ENCODE peak calls at places on chromosomes 7 and 10, in nine cellular contexts. One of them, this sample, is unnamed.

GRCh38 chr10:103882285-103883007 is 27.1 kb upstream of the SH3PXD2A start:
- DNase-seq in AG04449: no peak
- DNase-seq in CD4-positive, alpha-beta memory T cell: no peak
- DNase-seq in effector memory CD4-positive, alpha-beta T cell: no peak
- DNase-seq in AML-193: no peak
- DNase-seq in fibroblast of the conjunctiva: no peak
- DNase-seq in kidney tubule cell: no peak
- DNase-seq in HCEC 1CT: no peak
- DNase-seq in neural progenitor cell: no peak
- DNase-seq in this sample: no peak

GRCh38 chr10:76285012-76285411 is 853.6 kb downstream of the LRMDA start:
- DNase-seq in AG04449: peak; percentile 72
- DNase-seq in CD4-positive, alpha-beta memory T cell: no peak
- DNase-seq in effector memory CD4-positive, alpha-beta T cell: no peak
- DNase-seq in AML-193: no peak
- DNase-seq in fibroblast of the conjunctiva: peak; percentile 20
- DNase-seq in kidney tubule cell: peak; percentile 96
- DNase-seq in HCEC 1CT: peak; percentile 84
- DNase-seq in neural progenitor cell: no peak
- DNase-seq in this sample: no peak

GRCh38 chr7:105429746-105430612 is 41.3 kb upstream of the SRPK2 start:
- DNase-seq in AG04449: no peak
- DNase-seq in CD4-positive, alpha-beta memory T cell: peak; percentile 56
- DNase-seq in effector memory CD4-positive, alpha-beta T cell: peak; percentile 3
- DNase-seq in AML-193: peak; percentile 34
- DNase-seq in fibroblast of the conjunctiva: peak; percentile 24
- DNase-seq in kidney tubule cell: peak; percentile 93
- DNase-seq in HCEC 1CT: peak; percentile 46
- DNase-seq in neural progenitor cell: peak; percentile 36
- DNase-seq in this sample: peak; percentile 16

GRCh38 chr7:142603870-142604448 is 145.3 kb upstream of the PRSS1 start:
- DNase-seq in AG04449: no peak
- DNase-seq in CD4-positive, alpha-beta memory T cell: peak; percentile 53
- DNase-seq in effector memory CD4-positive, alpha-beta T cell: no peak
- DNase-seq in AML-193: peak; percentile 65
- DNase-seq in fibroblast of the conjunctiva: peak; percentile 64
- DNase-seq in kidney tubule cell: peak; percentile 55
- DNase-seq in HCEC 1CT: peak; percentile 49
- DNase-seq in neural progenitor cell: peak; percentile 70
- DNase-seq in this sample: peak; percentile 87

GRCh38 chr10:124296813-124297788 is 121.6 kb downstream of the OAT start:
- DNase-seq in AG04449: no peak
- DNase-seq in CD4-positive, alpha-beta memory T cell: no peak
- DNase-seq in effector memory CD4-positive, alpha-beta T cell: no peak
- DNase-seq in AML-193: no peak
- DNase-seq in fibroblast of the conjunctiva: no peak
- DNase-seq in kidney tubule cell: no peak
- DNase-seq in HCEC 1CT: no peak
- DNase-seq in neural progenitor cell: no peak
- DNase-seq in this sample: no peak

GRCh38 chr10:18829259-18829658 is 170.0 kb downstream of the ARL5B start:
- DNase-seq in AG04449: no peak
- DNase-seq in CD4-positive, alpha-beta memory T cell: no peak
- DNase-seq in effector memory CD4-positive, alpha-beta T cell: no peak
- DNase-seq in AML-193: no peak
- DNase-seq in fibroblast of the conjunctiva: no peak
- DNase-seq in kidney tubule cell: no peak
- DNase-seq in HCEC 1CT: no peak
- DNase-seq in neural progenitor cell: no peak
- DNase-seq in this sample: peak; percentile 78

GRCh38 chr7:108335264-108335918 is 120.8 kb downstream of the NRCAM start:
- DNase-seq in AG04449: no peak
- DNase-seq in CD4-positive, alpha-beta memory T cell: no peak
- DNase-seq in effector memory CD4-positive, alpha-beta T cell: no peak
- DNase-seq in AML-193: no peak
- DNase-seq in fibroblast of the conjunctiva: no peak
- DNase-seq in kidney tubule cell: peak; percentile 28
- DNase-seq in HCEC 1CT: no peak
- DNase-seq in neural progenitor cell: no peak
- DNase-seq in this sample: peak; percentile 41

GRCh38 chr10:11424456-11425287 is 186.8 kb downstream of the USP6NL start:
- DNase-seq in AG04449: no peak
- DNase-seq in CD4-positive, alpha-beta memory T cell: no peak
- DNase-seq in effector memory CD4-positive, alpha-beta T cell: no peak
- DNase-seq in AML-193: peak; percentile 5
- DNase-seq in fibroblast of the conjunctiva: peak; percentile 8
- DNase-seq in kidney tubule cell: peak; percentile 53
- DNase-seq in HCEC 1CT: peak; percentile 30
- DNase-seq in neural progenitor cell: peak; percentile 79
- DNase-seq in this sample: peak; percentile 17

GRCh38 chr10:75955953-75956352 is 524.5 kb downstream of the LRMDA start:
- DNase-seq in AG04449: no peak
- DNase-seq in CD4-positive, alpha-beta memory T cell: no peak
- DNase-seq in effector memory CD4-positive, alpha-beta T cell: no peak
- DNase-seq in AML-193: no peak
- DNase-seq in fibroblast of the conjunctiva: no peak
- DNase-seq in kidney tubule cell: no peak
- DNase-seq in HCEC 1CT: no peak
- DNase-seq in neural progenitor cell: no peak
- DNase-seq in this sample: no peak

GRCh38 chr10:130885021-130885655 is 426.4 kb downstream of the TCERG1L start:
- DNase-seq in AG04449: no peak
- DNase-seq in CD4-positive, alpha-beta memory T cell: no peak
- DNase-seq in effector memory CD4-positive, alpha-beta T cell: no peak
- DNase-seq in AML-193: no peak
- DNase-seq in fibroblast of the conjunctiva: no peak
- DNase-seq in kidney tubule cell: no peak
- DNase-seq in HCEC 1CT: no peak
- DNase-seq in neural progenitor cell: no peak
- DNase-seq in this sample: no peak

GRCh38 chr10:112593023-112593422 is 146.0 kb downstream of the VTI1A start:
- DNase-seq in AG04449: no peak
- DNase-seq in CD4-positive, alpha-beta memory T cell: no peak
- DNase-seq in effector memory CD4-positive, alpha-beta T cell: no peak
- DNase-seq in AML-193: no peak
- DNase-seq in fibroblast of the conjunctiva: no peak
- DNase-seq in kidney tubule cell: no peak
- DNase-seq in HCEC 1CT: no peak
- DNase-seq in neural progenitor cell: no peak
- DNase-seq in this sample: no peak

GRCh38 chr10:27611209-27611608 is 107.1 kb downstream of the RAB18 start:
- DNase-seq in AG04449: peak; percentile 78
- DNase-seq in CD4-positive, alpha-beta memory T cell: no peak
- DNase-seq in effector memory CD4-positive, alpha-beta T cell: no peak
- DNase-seq in AML-193: no peak
- DNase-seq in fibroblast of the conjunctiva: no peak
- DNase-seq in kidney tubule cell: no peak
- DNase-seq in HCEC 1CT: peak; percentile 72
- DNase-seq in neural progenitor cell: no peak
- DNase-seq in this sample: no peak

GRCh38 chr7:132783824-132784223 is 207.6 kb upstream of the PLXNA4 start:
- DNase-seq in AG04449: peak; percentile 63
- DNase-seq in CD4-positive, alpha-beta memory T cell: no peak
- DNase-seq in effector memory CD4-positive, alpha-beta T cell: no peak
- DNase-seq in AML-193: no peak
- DNase-seq in fibroblast of the conjunctiva: peak; percentile 74
- DNase-seq in kidney tubule cell: peak; percentile 77
- DNase-seq in HCEC 1CT: peak; percentile 89
- DNase-seq in neural progenitor cell: no peak
- DNase-seq in this sample: peak; percentile 41

GRCh38 chr10:7417103-7417623 is 6.3 kb upstream of the SFMBT2 start:
- DNase-seq in AG04449: peak; percentile 4
- DNase-seq in CD4-positive, alpha-beta memory T cell: peak; percentile 46
- DNase-seq in effector memory CD4-positive, alpha-beta T cell: no peak
- DNase-seq in AML-193: peak; percentile 54
- DNase-seq in fibroblast of the conjunctiva: peak; percentile 55
- DNase-seq in kidney tubule cell: peak; percentile 47
- DNase-seq in HCEC 1CT: peak; percentile 58
- DNase-seq in neural progenitor cell: peak; percentile 20
- DNase-seq in this sample: peak; percentile 28

GRCh38 chr7:121005996-121006565 is 17.6 kb downstream of the CPED1 start:
- DNase-seq in AG04449: no peak
- DNase-seq in CD4-positive, alpha-beta memory T cell: no peak
- DNase-seq in effector memory CD4-positive, alpha-beta T cell: no peak
- DNase-seq in AML-193: no peak
- DNase-seq in fibroblast of the conjunctiva: no peak
- DNase-seq in kidney tubule cell: no peak
- DNase-seq in HCEC 1CT: no peak
- DNase-seq in neural progenitor cell: no peak
- DNase-seq in this sample: no peak

This sample was measured in NCI-H2081.